ENCODE peak calls at places on chromosomes 6 and 20, in four cellular contexts. One of them, this sample, is unnamed.

GRCh38 chr6:143232849-143233248 is 172.2 kb downstream of the AIG1 start:
- DNase-seq in A549: peak
- DNase-seq in H1: no peak
- DNase-seq in GM12878: peak
- DNase-seq in this sample: peak

GRCh38 chr6:156822747-156823206 is 45.6 kb downstream of the ARID1B start:
- DNase-seq in A549: no peak
- DNase-seq in H1: no peak
- DNase-seq in GM12878: no peak
- DNase-seq in this sample: no peak

GRCh38 chr6:151276112-151276745 is 36.5 kb downstream of the AKAP12 start:
- DNase-seq in A549: peak
- DNase-seq in H1: no peak
- DNase-seq in GM12878: no peak
- DNase-seq in this sample: no peak

GRCh38 chr20:52493177-52493711 is 301.7 kb upstream of the ZFP64 start:
- DNase-seq in A549: no peak
- DNase-seq in H1: no peak
- DNase-seq in GM12878: no peak
- DNase-seq in this sample: no peak

GRCh38 chr20:21143194-21143890 is 17.5 kb downstream of the KIZ start:
- DNase-seq in A549: no peak
- DNase-seq in H1: no peak
- DNase-seq in GM12878: no peak
- DNase-seq in this sample: no peak

GRCh38 chr20:8909596-8909995 is 159.3 kb upstream of the PLCB4 start:
- DNase-seq in A549: no peak
- DNase-seq in H1: no peak
- DNase-seq in GM12878: no peak
- DNase-seq in this sample: no peak

GRCh38 chr6:56040271-56040670 is 164.9 kb upstream of the BMP5 start:
- DNase-seq in A549: no peak
- DNase-seq in H1: no peak
- DNase-seq in GM12878: no peak
- DNase-seq in this sample: peak

GRCh38 chr6:45496085-45496433 is 118.3 kb upstream of the SUPT3H start:
- DNase-seq in A549: no peak
- DNase-seq in H1: no peak
- DNase-seq in GM12878: no peak
- DNase-seq in this sample: no peak

GRCh38 chr6:35719407-35719829 is 17.4 kb upstream of the ARMC12 start:
- DNase-seq in A549: no peak
- DNase-seq in H1: no peak
- DNase-seq in GM12878: no peak
- DNase-seq in this sample: no peak

GRCh38 chr20:51442602-51443001 is 99.9 kb downstream of the NFATC2 start:
- DNase-seq in A549: no peak
- DNase-seq in H1: no peak
- DNase-seq in GM12878: no peak
- DNase-seq in this sample: peak

GRCh38 chr20:58716476-58717277 is 24.1 kb downstream of the NPEPL1 start:
- DNase-seq in A549: no peak
- DNase-seq in H1: no peak
- DNase-seq in GM12878: no peak
- DNase-seq in this sample: peak

GRCh38 chr6:89940225-89941027 is 46.2 kb downstream of the GJA10 start:
- DNase-seq in A549: peak
- DNase-seq in H1: peak
- DNase-seq in GM12878: peak
- DNase-seq in this sample: peak
- H3K4me3 ChIP-seq in A549: no peak
- H3K4me3 ChIP-seq in H1: no peak
- H3K4me3 ChIP-seq in GM12878: no peak
- H3K4me3 ChIP-seq in this sample: no peak

DNA sequence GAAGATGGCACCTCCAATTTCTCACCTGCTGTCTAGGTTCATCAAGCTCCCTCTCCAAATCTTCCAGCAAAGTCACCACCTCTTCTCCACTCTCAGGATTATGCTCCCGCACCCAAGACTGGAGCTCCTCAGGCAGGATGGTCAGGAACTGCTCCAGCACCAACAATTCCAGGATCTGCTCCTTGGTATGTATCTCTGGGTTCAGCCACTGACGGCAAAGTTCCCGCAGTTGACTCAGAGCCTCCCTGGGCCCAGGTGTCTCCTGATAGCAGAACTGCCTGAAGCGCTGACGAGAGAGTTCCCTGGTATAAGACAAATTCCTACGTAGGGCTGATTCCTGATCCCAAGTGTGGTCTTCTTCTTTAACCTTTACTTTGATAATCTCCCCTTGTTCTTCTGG is 60.6 kb downstream of the GPX5 start:
- DNase-seq in A549: no peak
- DNase-seq in H1: no peak
- DNase-seq in GM12878: no peak
- DNase-seq in this sample: no peak
- TF ChIP-seq MAX in A549: no peak
- TF ChIP-seq MAX in H1: no peak
- TF ChIP-seq MAX in GM12878: no peak
- TF ChIP-seq MAX in this sample: no peak

GRCh38 chr20:31822421-31823330 is 3.5 kb downstream of the MYLK2 start:
- DNase-seq in A549: peak
- DNase-seq in H1: peak
- DNase-seq in GM12878: no peak
- DNase-seq in this sample: peak
- H3K4me3 ChIP-seq in A549: peak
- H3K4me3 ChIP-seq in H1: no peak
- H3K4me3 ChIP-seq in GM12878: no peak
- H3K4me3 ChIP-seq in this sample: no peak

DNA sequence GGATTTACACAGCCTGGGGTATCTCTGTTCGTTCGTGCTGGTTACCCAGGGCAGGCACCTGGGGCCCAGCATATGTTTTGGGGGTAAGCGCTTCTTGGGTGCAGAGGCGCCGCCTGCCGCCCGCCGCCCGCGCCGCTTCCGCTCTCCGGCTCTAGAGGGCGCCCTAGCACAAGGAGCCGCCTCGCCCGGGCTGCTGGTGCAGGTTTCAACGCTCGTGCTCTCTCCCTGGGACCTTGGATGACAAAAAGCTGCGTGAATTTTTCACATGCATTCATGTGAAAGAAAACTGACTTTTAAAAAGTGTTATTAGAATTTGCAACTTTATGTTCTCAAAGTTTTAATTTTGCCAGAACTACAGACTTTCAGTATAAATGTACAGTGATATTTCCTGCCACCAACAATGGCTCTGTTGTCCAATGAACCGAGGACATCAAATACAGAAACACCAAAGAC is 32.5 kb downstream of the PRR18 start:
- DNase-seq in A549: peak
- DNase-seq in H1: no peak
- DNase-seq in GM12878: no peak
- DNase-seq in this sample: peak
- TF ChIP-seq MAX in A549: no peak
- TF ChIP-seq MAX in H1: peak
- TF ChIP-seq MAX in GM12878: no peak
- TF ChIP-seq MAX in this sample: peak

DNA sequence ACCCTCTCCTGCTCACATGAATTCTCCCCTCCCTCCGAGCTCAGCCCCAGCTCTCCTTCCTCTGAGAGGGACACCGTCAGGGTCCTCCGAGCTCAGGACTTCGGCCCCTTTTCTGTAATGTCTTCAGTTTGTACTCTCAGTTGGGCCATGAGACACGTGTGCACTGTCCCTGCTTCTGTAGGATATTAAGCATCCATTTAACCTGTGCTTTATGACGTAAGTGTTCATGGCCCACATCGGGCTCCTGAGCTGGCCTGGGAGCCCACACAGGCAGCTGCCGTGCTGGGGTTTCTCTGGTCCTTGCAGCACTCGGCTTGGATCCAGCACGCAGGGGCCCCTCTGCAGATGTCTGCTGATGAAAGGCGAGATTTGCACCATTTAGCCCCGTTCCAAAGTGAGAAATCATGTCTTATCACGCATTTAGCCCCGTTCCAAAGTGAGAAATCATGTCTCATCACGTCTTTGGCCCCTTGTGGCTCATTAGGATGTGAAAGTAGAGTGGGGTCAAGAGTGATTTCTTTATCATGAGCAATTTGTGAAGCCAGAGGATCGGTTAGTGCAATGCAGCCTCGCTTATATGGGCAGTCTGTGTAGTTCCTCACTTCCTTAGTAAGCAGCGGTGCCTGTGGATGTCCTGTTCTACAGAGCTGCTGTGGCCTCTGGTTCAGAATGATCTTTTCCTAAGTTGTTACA is 25.3 kb downstream of the DUSP22 start:
- DNase-seq in A549: no peak
- DNase-seq in H1: no peak
- DNase-seq in GM12878: peak
- DNase-seq in this sample: no peak
- H3K4me3 ChIP-seq in A549: no peak
- H3K4me3 ChIP-seq in H1: no peak
- H3K4me3 ChIP-seq in GM12878: no peak
- H3K4me3 ChIP-seq in this sample: no peak

DNA sequence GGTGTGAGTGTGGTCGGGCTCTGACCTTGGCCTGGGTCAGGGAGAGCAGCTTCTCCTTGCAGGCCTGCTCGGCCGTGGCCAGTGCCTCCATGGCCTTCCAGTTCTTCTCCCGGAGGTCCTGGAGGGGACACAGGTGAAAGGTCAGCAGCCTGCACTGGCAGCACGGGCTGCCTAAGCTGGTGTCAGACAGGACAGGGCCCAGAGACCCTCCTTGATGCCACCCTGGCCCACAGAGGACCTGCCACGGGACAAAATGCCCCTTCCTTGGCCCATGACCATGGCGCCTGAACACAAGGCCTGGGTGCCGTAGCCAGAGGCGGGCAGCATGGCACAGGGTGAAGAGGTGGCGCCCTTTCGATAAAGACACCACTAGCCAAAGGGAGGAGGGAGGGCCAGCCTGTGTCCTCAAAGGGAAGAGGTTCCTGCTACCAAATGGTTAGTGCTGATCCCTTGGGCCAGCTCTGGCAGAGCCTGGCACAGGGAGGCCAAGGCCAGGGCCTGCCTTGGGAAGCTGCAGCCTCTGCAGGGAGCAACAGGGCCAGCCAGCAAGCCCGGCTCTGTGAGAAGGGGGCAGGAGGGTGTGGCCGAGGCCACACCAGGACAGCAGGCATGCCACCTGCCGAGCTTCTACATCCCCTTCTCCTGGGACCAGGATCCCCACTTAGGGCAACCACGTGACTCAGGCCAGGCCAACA is 54.8 kb downstream of the DSTN start:
- DNase-seq in A549: no peak
- DNase-seq in H1: no peak
- DNase-seq in GM12878: no peak
- DNase-seq in this sample: no peak
- TF ChIP-seq MAX in A549: no peak
- TF ChIP-seq MAX in H1: no peak
- TF ChIP-seq MAX in GM12878: no peak
- TF ChIP-seq MAX in this sample: no peak

GRCh38 chr6:83852528-83853177 is 507 bp upstream of the RIPPLY2 start:
- DNase-seq in A549: no peak
- DNase-seq in H1: no peak
- DNase-seq in GM12878: no peak
- DNase-seq in this sample: no peak

GRCh38 chr6:83859410-83860346 is at the start of gene CYB5R4:
- DNase-seq in A549: peak
- DNase-seq in H1: peak
- DNase-seq in GM12878: peak
- DNase-seq in this sample: peak

GRCh38 chr6:83853968-83854501 is 875 bp downstream of the RIPPLY2 start:
- DNase-seq in A549: no peak
- DNase-seq in H1: no peak
- DNase-seq in GM12878: no peak
- DNase-seq in this sample: no peak

GRCh38 chr6:83853178-83853967 is at the start of gene RIPPLY2:
- DNase-seq in A549: peak
- DNase-seq in H1: peak
- DNase-seq in GM12878: no peak
- DNase-seq in this sample: no peak

DNA sequence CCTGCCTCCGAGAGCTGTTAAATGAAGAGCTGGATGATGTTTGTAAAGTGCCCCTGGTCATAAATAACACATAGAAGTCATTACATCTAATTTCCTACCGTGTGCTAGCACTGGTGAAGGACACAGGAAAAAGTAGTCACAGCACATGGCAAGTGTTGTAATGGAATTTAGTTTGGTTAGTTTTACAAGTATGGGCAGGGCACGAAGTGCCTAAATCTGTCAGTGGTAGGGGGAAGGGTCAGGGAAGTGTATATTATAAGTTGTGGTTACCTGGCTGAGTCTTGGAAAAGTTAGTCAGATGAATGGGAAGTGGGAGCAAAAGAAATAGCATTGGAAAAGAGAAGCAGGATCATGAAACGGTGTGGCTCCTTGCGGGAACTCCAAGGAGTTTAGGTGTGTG is 1.6 kb downstream of the RIPPLY2 start:
- DNase-seq in A549: no peak
- DNase-seq in H1: no peak
- DNase-seq in GM12878: no peak
- DNase-seq in this sample: no peak
- H3K4me3 ChIP-seq in A549: no peak
- H3K4me3 ChIP-seq in H1: no peak
- H3K4me3 ChIP-seq in GM12878: no peak
- H3K4me3 ChIP-seq in this sample: no peak

GRCh38 chr20:33465536-33466302 is 22.2 kb upstream of the SNTA1 start:
- DNase-seq in A549: no peak
- DNase-seq in H1: no peak
- DNase-seq in GM12878: no peak
- DNase-seq in this sample: no peak
- TF ChIP-seq MAX in A549: no peak
- TF ChIP-seq MAX in H1: no peak
- TF ChIP-seq MAX in GM12878: no peak
- TF ChIP-seq MAX in this sample: no peak

GRCh38 chr20:36645998-36646397 is at the start of gene SLA2:
- DNase-seq in A549: no peak
- DNase-seq in H1: no peak
- DNase-seq in GM12878: no peak
- DNase-seq in this sample: peak
- H3K4me3 ChIP-seq in A549: no peak
- H3K4me3 ChIP-seq in H1: no peak
- H3K4me3 ChIP-seq in GM12878: no peak
- H3K4me3 ChIP-seq in this sample: peak